ENCODE peak calls at places on chromosomes 12 and 14, in four cellular contexts. F, E, U and P are unnamed samples.

GRCh38 chr14:105911006-105911847 is 384.8 kb downstream of the TMEM121 start:
- DNase-seq in F (no peak), E (no peak), U (no peak), P (no peak)

GRCh38 chr12:3097186-3097804 is 20.1 kb downstream of the TSPAN9 start:
- DNase-seq in F (no peak), E (no peak), U (no peak), P (peak; percentile 16)

GRCh38 chr12:29103539-29103974 is 45.5 kb upstream of the FAR2 start:
- DNase-seq in F (no peak), E (no peak), U (no peak), P (peak; percentile 85)

GRCh38 chr12:121514184-121514742 is 66.6 kb downstream of the KDM2B start:
- DNase-seq in F (no peak), E (peak; percentile 58), U (no peak), P (peak; percentile 52)

GRCh38 chr12:110107369-110108281 is 16.5 kb upstream of the IFT81 start:
- DNase-seq in F (peak; percentile 90), E (no peak), U (no peak), P (no peak)

GRCh38 chr12:119949145-119949544 is 39.9 kb upstream of the BICDL1 start:
- DNase-seq in F (no peak), E (no peak), U (no peak), P (no peak)

GRCh38 chr14:75491376-75491978 is 30.8 kb upstream of the BATF start:
- DNase-seq in F (no peak), E (no peak), U (no peak), P (no peak)

GRCh38 chr12:22477894-22478287 is 66.5 kb downstream of the C2CD5 start:
- DNase-seq in F (no peak), E (no peak), U (no peak), P (peak; percentile 12)

GRCh38 chr14:104694991-104695659 is 5.7 kb downstream of the INF2 start:
- DNase-seq in F (no peak), E (no peak), U (no peak), P (no peak)

GRCh38 chr12:131959137-131959536 is 9.4 kb downstream of the EP400 start:
- DNase-seq in F (no peak), E (no peak), U (no peak), P (no peak)

GRCh38 chr14:58298880-58299664 is 717 bp downstream of the ARID4A start:
- DNase-seq in F (no peak), E (peak; percentile 54), U (no peak), P (peak; percentile 38)

GRCh38 chr12:6444704-6445688 is at the start of gene CD27:
- DNase-seq in F (no peak), E (no peak), U (no peak), P (peak; percentile 79)

GRCh38 chr12:3684449-3685051 is 68.4 kb downstream of the CRACR2A start:
- DNase-seq in F (no peak), E (no peak), U (no peak), P (no peak)

GRCh38 chr14:77041837-77042557 is 13.5 kb upstream of the IRF2BPL start:
- DNase-seq in F (peak; percentile 98), E (no peak), U (no peak), P (peak; percentile 30)

GRCh38 chr14:54562334-54562733 is 4.6 kb upstream of the SAMD4A start:
- DNase-seq in F (peak; percentile 82), E (no peak), U (no peak), P (no peak)

GRCh38 chr12:96401061-96401871 is 1.0 kb upstream of the CDK17 start:
- DNase-seq in F (peak; percentile 84), E (peak; percentile 30), U (peak; percentile 25), P (peak; percentile 83)

GRCh38 chr12:52419656-52420055 is 13.5 kb upstream of the KRT82 start:
- DNase-seq in F (peak; percentile 41), E (no peak), U (no peak), P (no peak)

GRCh38 chr12:77032406-77032805 is 33.0 kb downstream of the E2F7 start:
- DNase-seq in F (peak; percentile 77), E (no peak), U (no peak), P (no peak)

GRCh38 chr14:103507751-103508150 is 14.9 kb downstream of the CKB start:
- DNase-seq in F (no peak), E (no peak), U (no peak), P (no peak)

GRCh38 chr12:753401-754237 is 1.2 kb downstream of the WNK1 start:
- DNase-seq in F (no peak), E (peak; percentile 55), U (peak; percentile 34), P (peak; percentile 61)

GRCh38 chr12:124740691-124741137 is 123.0 kb downstream of the SCARB1 start:
- DNase-seq in F (no peak), E (no peak), U (no peak), P (peak; percentile 21)

GRCh38 chr14:82445810-82446575 is 912.3 kb upstream of the SEL1L start:
- DNase-seq in F (no peak), E (no peak), U (no peak), P (no peak)

GRCh38 chr12:48943221-48943620 is 14.1 kb downstream of the ARF3 start:
- DNase-seq in F (no peak), E (no peak), U (no peak), P (no peak)